ENCODE peak calls at places on chromosomes 4 and X, in five cellular contexts. A is fibroblast of mammary gland, E is cardiac muscle cell, M is GM06990, N is tibial nerve. G is an unnamed sample.

GRCh38 chrX:626745-627509 is 3.7 kb upstream of the SHOX start:
- DNase-seq in A (no peak), E (no peak), M (no peak), N (no peak), G (no peak)

GRCh38 chr4:76718806-76719205 is 179.1 kb downstream of the SOWAHB start:
- DNase-seq in A (no peak), E (no peak), M (no peak), N (no peak), G (no peak)

GRCh38 chr4:87580057-87580456 is 28.3 kb upstream of the DSPP start:
- DNase-seq in A (no peak), E (no peak), M (no peak), N (no peak), G (no peak)

GRCh38 chrX:40663880-40664630 is 16.7 kb upstream of the CXorf38 start:
- DNase-seq in A (peak; percentile 39), E (peak; percentile 79), M (no peak), N (no peak), G (peak; percentile 6)

GRCh38 chr4:60726779-60727178 is 473.3 kb upstream of the ADGRL3 start:
- DNase-seq in A (no peak), E (no peak), M (no peak), N (no peak), G (no peak)

GRCh38 chrX:53281321-53281822 is at the start of gene IQSEC2:
- DNase-seq in A (peak; percentile 81), E (peak; percentile 75), M (no peak), N (peak; percentile 67), G (peak; percentile 85)

GRCh38 chr4:37976513-37976912 is 16.3 kb downstream of the PTTG2 start:
- DNase-seq in A (no peak), E (no peak), M (no peak), N (no peak), G (peak; percentile 21)

GRCh38 chr4:7514789-7515188 is 80.1 kb upstream of the PSAPL1 start:
- DNase-seq in A (no peak), E (no peak), M (no peak), N (no peak), G (no peak)

GRCh38 chr4:182918791-182919302 is 1.7 kb upstream of the DCTD start:
- DNase-seq in A (no peak), E (no peak), M (peak; percentile 61), N (no peak), G (no peak)

GRCh38 chr4:138055890-138056289 is 186.3 kb downstream of the SLC7A11 start:
- DNase-seq in A (peak; percentile 30), E (no peak), M (no peak), N (no peak), G (no peak)

GRCh38 chr4:185682236-185682635 is 129.8 kb downstream of the SORBS2 start:
- DNase-seq in A (peak; percentile 69), E (no peak), M (no peak), N (no peak), G (peak; percentile 65)

GRCh38 chr4:168124008-168124641 is 31.8 kb downstream of the ANXA10 start:
- DNase-seq in A (peak; percentile 69), E (no peak), M (no peak), N (no peak), G (peak; percentile 57)

GRCh38 chrX:114959729-114960128 is 57.7 kb downstream of the IL13RA2 start:
- DNase-seq in A (peak; percentile 43), E (peak; percentile 43), M (no peak), N (no peak), G (peak; percentile 17)

GRCh38 chrX:40099046-40099968 is 1.5 kb upstream of the BCOR start:
- DNase-seq in A (no peak), E (peak; percentile 71), M (peak; percentile 69), N (no peak), G (no peak)

GRCh38 chrX:140500427-140500826 is 4.4 kb downstream of the SOX3 start:
- DNase-seq in A (no peak), E (no peak), M (no peak), N (no peak), G (no peak)

GRCh38 chrX:116872931-116873330 is 410.2 kb upstream of the CT83 start:
- DNase-seq in A (peak; percentile 1), E (no peak), M (no peak), N (no peak), G (no peak)

GRCh38 chr4:7350396-7350795 is 84.3 kb downstream of the PSAPL1 start:
- DNase-seq in A (no peak), E (no peak), M (no peak), N (no peak), G (no peak)

GRCh38 chr4:109406337-109406931 is 27.2 kb upstream of the SEC24B start:
- DNase-seq in A (peak; percentile 72), E (peak; percentile 63), M (no peak), N (no peak), G (peak; percentile 74)

GRCh38 chr4:48629458-48629857 is 139.4 kb downstream of the ZAR1 start:
- DNase-seq in A (no peak), E (no peak), M (no peak), N (no peak), G (no peak)

GRCh38 chrX:106707771-106708454 is 18.6 kb upstream of the RNF128 start:
- DNase-seq in A (peak; percentile 92), E (peak; percentile 43), M (no peak), N (no peak), G (peak; percentile 90)

GRCh38 chr4:128168701-128169100 is 107.6 kb downstream of the LARP1B start:
- DNase-seq in A (no peak), E (no peak), M (no peak), N (no peak), G (no peak)

GRCh38 chr4:40327340-40327739 is 7.8 kb upstream of the CHRNA9 start:
- DNase-seq in A (no peak), E (no peak), M (no peak), N (no peak), G (no peak)

GRCh38 chrX:74535633-74536141 is 78.7 kb downstream of the RLIM start:
- DNase-seq in A (peak; percentile 55), E (peak; percentile 43), M (peak; percentile 42), N (peak; percentile 15), G (peak; percentile 48)

GRCh38 chr4:89438102-89438831 is 130.7 kb upstream of the GPRIN3 start:
- DNase-seq in A (peak; percentile 68), E (peak; percentile 58), M (peak; percentile 21), N (no peak), G (no peak)

GRCh38 chr4:118396881-118397666 is 44.3 kb upstream of the PRSS12 start:
- DNase-seq in A (no peak), E (no peak), M (no peak), N (no peak), G (no peak)

GRCh38 chr4:120685756-120686278 is 236.7 kb downstream of the PRDM5 start:
- DNase-seq in A (peak; percentile 81), E (no peak), M (no peak), N (no peak), G (no peak)

GRCh38 chrX:116009871-116010710 is 160.5 kb upstream of the AGTR2 start:
- DNase-seq in A (no peak), E (peak; percentile 51), M (peak; percentile 71), N (no peak), G (no peak)

GRCh38 chrX:1239681-1240142 is 27.3 kb upstream of the CRLF2 start:
- DNase-seq in A (no peak), E (no peak), M (peak; percentile 85), N (peak; percentile 43), G (no peak)

GRCh38 chrX:112636951-112637541 is 42.7 kb downstream of the LHFPL1 start:
- DNase-seq in A (peak; percentile 61), E (no peak), M (no peak), N (no peak), G (peak; percentile 82)

GRCh38 chr4:17186916-17187315 is 288.5 kb upstream of the LDB2 start:
- DNase-seq in A (no peak), E (no peak), M (no peak), N (no peak), G (no peak)

GRCh38 chr4:120007171-120007894 is 59.3 kb downstream of the MAD2L1 start:
- DNase-seq in A (peak; percentile 70), E (no peak), M (no peak), N (no peak), G (peak; percentile 56)

GRCh38 chr4:14125375-14126129 is 498.0 kb upstream of the BOD1L1 start:
- DNase-seq in A (peak; percentile 19), E (no peak), M (peak; percentile 34), N (no peak), G (no peak)

DNA sequence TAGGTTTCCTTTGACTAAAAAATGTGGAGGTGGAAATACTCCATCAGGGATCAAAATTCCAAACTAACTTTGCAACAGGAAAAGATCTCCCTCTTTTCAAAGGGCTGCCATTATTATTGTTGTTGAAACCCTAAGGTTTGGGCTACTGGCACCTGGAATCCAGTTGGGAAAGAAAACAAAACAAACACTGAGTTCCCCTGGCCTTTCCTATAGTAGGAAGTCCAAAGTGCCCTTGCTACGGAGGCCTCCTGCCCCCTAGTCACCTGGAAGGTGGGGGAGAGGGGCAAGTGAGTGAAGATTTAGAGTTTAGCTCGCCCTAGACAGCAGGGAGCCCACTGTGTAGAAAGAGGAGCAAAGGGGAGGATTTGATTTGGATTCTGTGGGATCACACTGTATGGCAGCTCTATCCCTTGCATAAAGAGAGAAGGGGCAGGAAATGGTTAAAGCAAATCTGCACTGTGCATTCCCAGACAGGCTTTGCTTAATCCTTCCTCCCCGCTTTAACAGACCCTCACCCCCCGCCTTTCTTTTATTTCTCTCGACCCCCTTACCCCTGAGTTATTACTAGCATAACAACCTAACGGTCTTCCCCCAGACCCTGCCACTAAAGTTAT is 659 bp upstream of the FAT4 start:
- DNase-seq in A (no peak), E (peak; percentile 5), M (no peak), N (no peak), G (no peak)
- H3K4me3 ChIP-seq in A (peak overlapping the region; percentile 88), E (peak overlapping the region; percentile 90), M (no peak overlapping the region), N (peak overlapping the region; percentile 92), G (peak overlapping the region; percentile 87)

GRCh38 chr4:156948133-156948532 is 23.5 kb downstream of the PDGFC start:
- DNase-seq in A (peak; percentile 34), E (no peak), M (no peak), N (no peak), G (peak; percentile 74)
- TF ChIP-seq CTCF in A (no peak), E (no peak), M (no peak), N (no peak), G (no peak)

GRCh38 chr4:143407475-143407874 is 70.8 kb downstream of the GAB1 start:
- DNase-seq in A (no peak), E (no peak), M (no peak), N (no peak), G (no peak)

GRCh38 chr4:143406523-143406922 is 69.8 kb downstream of the GAB1 start:
- DNase-seq in A (peak; percentile 76), E (no peak), M (no peak), N (peak; percentile 54), G (peak; percentile 69)

GRCh38 chr4:143404555-143404954 is 67.9 kb downstream of the GAB1 start:
- DNase-seq in A (no peak), E (no peak), M (peak; percentile 59), N (no peak), G (no peak)

GRCh38 chr4:143403551-143403816 is 66.8 kb downstream of the GAB1 start:
- DNase-seq in A (no peak), E (no peak), M (no peak), N (no peak), G (no peak)

GRCh38 chr4:143405197-143405730 is 68.6 kb downstream of the GAB1 start:
- DNase-seq in A (no peak), E (no peak), M (no peak), N (no peak), G (no peak)
- H3K4me3 ChIP-seq in A (no peak overlapping the region), E (no peak overlapping the region), M (no peak overlapping the region), N (no peak overlapping the region), G (no peak overlapping the region)

DNA sequence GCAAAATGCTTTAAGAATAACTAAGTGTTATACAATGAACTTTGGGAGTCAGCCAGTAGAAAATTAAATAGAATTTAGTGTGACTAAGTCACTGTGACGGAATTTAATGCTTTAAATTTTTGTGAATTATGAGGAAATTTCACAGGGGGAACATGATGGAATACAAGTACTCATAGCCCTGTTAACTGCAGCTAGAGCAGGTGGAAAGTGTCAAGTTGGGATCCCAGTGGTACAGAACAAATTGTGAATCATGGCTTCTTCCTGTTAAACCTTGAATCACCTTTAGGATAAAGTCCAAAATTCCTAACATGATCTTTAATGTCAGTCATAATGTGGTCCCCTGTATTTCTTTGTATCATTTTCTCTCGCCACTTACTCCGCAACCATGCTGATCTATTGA is 212.3 kb upstream of the CENPE start:
- DNase-seq in A (no peak), E (no peak), M (no peak), N (no peak), G (no peak)
- TF ChIP-seq CTCF in A (no peak), E (no peak), M (no peak), N (no peak), G (no peak)

G was measured in astrocyte of the spinal cord.